ENCODE peak calls at places on chromosomes 11 and 22, in four cellular contexts. One of them, this sample, is unnamed.

GRCh38 chr11:83336993-83337392 is 50.8 kb upstream of the CCDC90B start:
- DNase-seq in myocyte: no peak
- DNase-seq in MCF 10A: no peak
- DNase-seq in naive thymus-derived CD4-positive, alpha-beta T cell: no peak
- DNase-seq in this sample: no peak

GRCh38 chr11:63918576-63919171 is 1.7 kb upstream of the RCOR2 start:
- DNase-seq in myocyte: no peak
- DNase-seq in MCF 10A: no peak
- DNase-seq in naive thymus-derived CD4-positive, alpha-beta T cell: no peak
- DNase-seq in this sample: no peak

GRCh38 chr11:48047616-48048015 is 67.3 kb downstream of the PTPRJ start:
- DNase-seq in MCF 10A: no peak
- DNase-seq in myocyte: no peak
- DNase-seq in naive thymus-derived CD4-positive, alpha-beta T cell: no peak
- DNase-seq in this sample: no peak

GRCh38 chr11:28849053-28849452 is 740.9 kb downstream of the METTL15 start:
- DNase-seq in myocyte: no peak
- DNase-seq in naive thymus-derived CD4-positive, alpha-beta T cell: no peak
- DNase-seq in MCF 10A: no peak
- DNase-seq in this sample: no peak

GRCh38 chr22:44347098-44347497 is 34.3 kb upstream of the SHISAL1 start:
- DNase-seq in naive thymus-derived CD4-positive, alpha-beta T cell: no peak
- DNase-seq in myocyte: peak
- DNase-seq in MCF 10A: no peak
- DNase-seq in this sample: no peak

GRCh38 chr11:285021-285893 is 3.7 kb upstream of the PGGHG start:
- DNase-seq in MCF 10A: no peak
- DNase-seq in myocyte: no peak
- DNase-seq in naive thymus-derived CD4-positive, alpha-beta T cell: no peak
- DNase-seq in this sample: no peak

GRCh38 chr11:75786101-75786736 is 17.6 kb downstream of the DGAT2 start:
- DNase-seq in myocyte: no peak
- DNase-seq in naive thymus-derived CD4-positive, alpha-beta T cell: no peak
- DNase-seq in MCF 10A: no peak
- DNase-seq in this sample: no peak

GRCh38 chr11:131154329-131154728 is 216.1 kb upstream of the NTM start:
- DNase-seq in myocyte: no peak
- DNase-seq in naive thymus-derived CD4-positive, alpha-beta T cell: no peak
- DNase-seq in MCF 10A: no peak
- DNase-seq in this sample: no peak

GRCh38 chr22:47583959-47584562 is 821.6 kb downstream of the TBC1D22A start:
- DNase-seq in myocyte: no peak
- DNase-seq in MCF 10A: no peak
- DNase-seq in naive thymus-derived CD4-positive, alpha-beta T cell: no peak
- DNase-seq in this sample: no peak

GRCh38 chr11:77182542-77183420 is 54.7 kb downstream of the MYO7A start:
- DNase-seq in myocyte: no peak
- DNase-seq in MCF 10A: no peak
- DNase-seq in naive thymus-derived CD4-positive, alpha-beta T cell: no peak
- DNase-seq in this sample: no peak

GRCh38 chr11:60717956-60718355 is 6.6 kb upstream of the MS4A18 start:
- DNase-seq in naive thymus-derived CD4-positive, alpha-beta T cell: no peak
- DNase-seq in myocyte: no peak
- DNase-seq in MCF 10A: no peak
- DNase-seq in this sample: no peak

GRCh38 chr22:24200616-24201212 is 19.4 kb downstream of the SUSD2 start:
- DNase-seq in myocyte: peak
- DNase-seq in MCF 10A: peak
- DNase-seq in naive thymus-derived CD4-positive, alpha-beta T cell: no peak
- DNase-seq in this sample: no peak

GRCh38 chr11:84794663-84795443 is 832.3 kb downstream of the DLG2 start:
- DNase-seq in MCF 10A: no peak
- DNase-seq in myocyte: no peak
- DNase-seq in naive thymus-derived CD4-positive, alpha-beta T cell: no peak
- DNase-seq in this sample: no peak

GRCh38 chr11:132126973-132127900 is 756.8 kb downstream of the NTM start:
- DNase-seq in naive thymus-derived CD4-positive, alpha-beta T cell: no peak
- DNase-seq in MCF 10A: peak
- DNase-seq in myocyte: peak
- DNase-seq in this sample: peak

GRCh38 chr11:8773916-8774537 is 91.4 kb downstream of the RPL27A start:
- DNase-seq in MCF 10A: no peak
- DNase-seq in myocyte: no peak
- DNase-seq in naive thymus-derived CD4-positive, alpha-beta T cell: no peak
- DNase-seq in this sample: no peak

GRCh38 chr22:31490496-31490925 is 869 bp upstream of the EIF4ENIF1 start:
- DNase-seq in naive thymus-derived CD4-positive, alpha-beta T cell: peak
- DNase-seq in MCF 10A: peak
- DNase-seq in myocyte: peak
- DNase-seq in this sample: peak

GRCh38 chr11:102449651-102450570 is 2.7 kb downstream of the TMEM123 start:
- DNase-seq in naive thymus-derived CD4-positive, alpha-beta T cell: no peak
- DNase-seq in MCF 10A: no peak
- DNase-seq in myocyte: no peak
- DNase-seq in this sample: no peak

GRCh38 chr11:70203749-70204465 is 811 bp downstream of the FADD start:
- DNase-seq in naive thymus-derived CD4-positive, alpha-beta T cell: peak
- DNase-seq in MCF 10A: peak
- DNase-seq in myocyte: peak
- DNase-seq in this sample: peak

GRCh38 chr11:3218483-3219280 is at the start of gene MRGPRG:
- DNase-seq in naive thymus-derived CD4-positive, alpha-beta T cell: no peak
- DNase-seq in MCF 10A: no peak
- DNase-seq in myocyte: no peak
- DNase-seq in this sample: no peak

GRCh38 chr11:73218106-73218829 is at the start of gene P2RY2:
- DNase-seq in MCF 10A: peak
- DNase-seq in myocyte: peak
- DNase-seq in naive thymus-derived CD4-positive, alpha-beta T cell: no peak
- DNase-seq in this sample: no peak

GRCh38 chr11:496834-497564 is 10.0 kb downstream of the RNH1 start:
- DNase-seq in myocyte: no peak
- DNase-seq in MCF 10A: no peak
- DNase-seq in naive thymus-derived CD4-positive, alpha-beta T cell: no peak
- DNase-seq in this sample: no peak

GRCh38 chr11:78573271-78574035 is 1.2 kb downstream of the NARS2 start:
- DNase-seq in MCF 10A: no peak
- DNase-seq in myocyte: no peak
- DNase-seq in naive thymus-derived CD4-positive, alpha-beta T cell: no peak
- DNase-seq in this sample: no peak

GRCh38 chr11:68543594-68543993 is 83.0 kb downstream of the PPP6R3 start:
- DNase-seq in naive thymus-derived CD4-positive, alpha-beta T cell: no peak
- DNase-seq in MCF 10A: no peak
- DNase-seq in myocyte: no peak
- DNase-seq in this sample: no peak

GRCh38 chr11:118522571-118523072 is 4.7 kb upstream of the TTC36 start:
- DNase-seq in myocyte: peak
- DNase-seq in naive thymus-derived CD4-positive, alpha-beta T cell: no peak
- DNase-seq in MCF 10A: peak
- DNase-seq in this sample: no peak

GRCh38 chr11:84552791-84553190 is 1074.4 kb downstream of the DLG2 start:
- DNase-seq in MCF 10A: no peak
- DNase-seq in naive thymus-derived CD4-positive, alpha-beta T cell: no peak
- DNase-seq in myocyte: no peak
- DNase-seq in this sample: no peak

GRCh38 chr11:111918390-111919256 is at the start of gene C11orf52:
- DNase-seq in naive thymus-derived CD4-positive, alpha-beta T cell: no peak
- DNase-seq in MCF 10A: peak
- DNase-seq in myocyte: peak
- DNase-seq in this sample: no peak

GRCh38 chr22:16601437-16602223 is 9.0 kb upstream of the CCT8L2 start:
- DNase-seq in naive thymus-derived CD4-positive, alpha-beta T cell: no peak
- DNase-seq in MCF 10A: peak
- DNase-seq in myocyte: peak
- DNase-seq in this sample: no peak

GRCh38 chr11:8267831-8268529 is 4.3 kb upstream of the LMO1 start:
- DNase-seq in myocyte: no peak
- DNase-seq in MCF 10A: no peak
- DNase-seq in naive thymus-derived CD4-positive, alpha-beta T cell: no peak
- DNase-seq in this sample: no peak

GRCh38 chr11:108643974-108644373 is 20.9 kb upstream of the DDX10 start:
- DNase-seq in MCF 10A: no peak
- DNase-seq in naive thymus-derived CD4-positive, alpha-beta T cell: no peak
- DNase-seq in myocyte: no peak
- DNase-seq in this sample: no peak

GRCh38 chr11:77705877-77706579 is 68.4 kb upstream of the CLNS1A start:
- DNase-seq in myocyte: no peak
- DNase-seq in naive thymus-derived CD4-positive, alpha-beta T cell: no peak
- DNase-seq in MCF 10A: no peak
- DNase-seq in this sample: no peak

GRCh38 chr11:77082838-77083552 is 16.2 kb downstream of the CAPN5 start:
- DNase-seq in myocyte: no peak
- DNase-seq in MCF 10A: no peak
- DNase-seq in naive thymus-derived CD4-positive, alpha-beta T cell: peak
- DNase-seq in this sample: no peak

GRCh38 chr11:124758355-124759267 is 3.5 kb downstream of the ESAM start:
- DNase-seq in myocyte: peak
- DNase-seq in MCF 10A: peak
- DNase-seq in naive thymus-derived CD4-positive, alpha-beta T cell: no peak
- DNase-seq in this sample: no peak